ENCODE peak calls at places on chromosomes 12 and 14, in nine cellular contexts. One of them, this sample, is unnamed.

GRCh38 chr12:72815421-72815820 is 543.3 kb downstream of the TRHDE start:
- DNase-seq in 8988T: no peak
- DNase-seq in activated T-cell treated with anti-CD3 and anti-CD28 coated beads, Interleukin-2, amount 50 U/mL, for 48 hours: no peak
- DNase-seq in left kidney: no peak
- DNase-seq in AG10803: no peak
- DNase-seq in cardiac fibroblast: no peak
- DNase-seq in BJ: no peak
- DNase-seq in amygdala: no peak
- DNase-seq in kidney tubule cell: no peak
- DNase-seq in this sample: no peak

GRCh38 chr14:45251912-45252311 is 1.1 kb downstream of the MIS18BP1 start:
- DNase-seq in 8988T: no peak
- DNase-seq in activated T-cell treated with anti-CD3 and anti-CD28 coated beads, Interleukin-2, amount 50 U/mL, for 48 hours: no peak
- DNase-seq in left kidney: peak
- DNase-seq in AG10803: peak
- DNase-seq in cardiac fibroblast: peak
- DNase-seq in BJ: no peak
- DNase-seq in amygdala: no peak
- DNase-seq in kidney tubule cell: peak
- DNase-seq in this sample: no peak

GRCh38 chr12:77888611-77889010 is 57.9 kb downstream of the NAV3 start:
- DNase-seq in 8988T: no peak
- DNase-seq in activated T-cell treated with anti-CD3 and anti-CD28 coated beads, Interleukin-2, amount 50 U/mL, for 48 hours: no peak
- DNase-seq in left kidney: no peak
- DNase-seq in AG10803: peak
- DNase-seq in cardiac fibroblast: peak
- DNase-seq in BJ: no peak
- DNase-seq in amygdala: no peak
- DNase-seq in kidney tubule cell: peak
- DNase-seq in this sample: no peak

GRCh38 chr12:6438345-6438744 is 6.4 kb upstream of the CD27 start:
- DNase-seq in 8988T: no peak
- DNase-seq in activated T-cell treated with anti-CD3 and anti-CD28 coated beads, Interleukin-2, amount 50 U/mL, for 48 hours: peak
- DNase-seq in left kidney: no peak
- DNase-seq in AG10803: no peak
- DNase-seq in cardiac fibroblast: no peak
- DNase-seq in BJ: no peak
- DNase-seq in amygdala: no peak
- DNase-seq in kidney tubule cell: no peak
- DNase-seq in this sample: no peak

GRCh38 chr12:60501124-60501729 is 905.4 kb downstream of the SLC16A7 start:
- DNase-seq in 8988T: no peak
- DNase-seq in activated T-cell treated with anti-CD3 and anti-CD28 coated beads, Interleukin-2, amount 50 U/mL, for 48 hours: no peak
- DNase-seq in left kidney: peak
- DNase-seq in AG10803: peak
- DNase-seq in cardiac fibroblast: peak
- DNase-seq in BJ: no peak
- DNase-seq in amygdala: no peak
- DNase-seq in kidney tubule cell: no peak
- DNase-seq in this sample: no peak

GRCh38 chr12:14395059-14395778 is 29.7 kb downstream of the ATF7IP start:
- DNase-seq in 8988T: no peak
- DNase-seq in activated T-cell treated with anti-CD3 and anti-CD28 coated beads, Interleukin-2, amount 50 U/mL, for 48 hours: no peak
- DNase-seq in left kidney: no peak
- DNase-seq in AG10803: no peak
- DNase-seq in cardiac fibroblast: no peak
- DNase-seq in BJ: no peak
- DNase-seq in amygdala: no peak
- DNase-seq in kidney tubule cell: no peak
- DNase-seq in this sample: no peak

GRCh38 chr14:32460267-32460666 is 131.2 kb downstream of the AKAP6 start:
- DNase-seq in 8988T: no peak
- DNase-seq in activated T-cell treated with anti-CD3 and anti-CD28 coated beads, Interleukin-2, amount 50 U/mL, for 48 hours: no peak
- DNase-seq in left kidney: no peak
- DNase-seq in AG10803: no peak
- DNase-seq in cardiac fibroblast: no peak
- DNase-seq in BJ: no peak
- DNase-seq in amygdala: no peak
- DNase-seq in kidney tubule cell: no peak
- DNase-seq in this sample: no peak

GRCh38 chr14:81437226-81437625 is 37.1 kb upstream of the STON2 start:
- DNase-seq in 8988T: no peak
- DNase-seq in activated T-cell treated with anti-CD3 and anti-CD28 coated beads, Interleukin-2, amount 50 U/mL, for 48 hours: no peak
- DNase-seq in left kidney: peak
- DNase-seq in AG10803: no peak
- DNase-seq in cardiac fibroblast: no peak
- DNase-seq in BJ: no peak
- DNase-seq in amygdala: no peak
- DNase-seq in kidney tubule cell: no peak
- DNase-seq in this sample: no peak

GRCh38 chr12:4829161-4829792 is 80.4 kb upstream of the KCNA1 start:
- DNase-seq in 8988T: no peak
- DNase-seq in activated T-cell treated with anti-CD3 and anti-CD28 coated beads, Interleukin-2, amount 50 U/mL, for 48 hours: no peak
- DNase-seq in left kidney: no peak
- DNase-seq in AG10803: no peak
- DNase-seq in cardiac fibroblast: no peak
- DNase-seq in BJ: no peak
- DNase-seq in amygdala: no peak
- DNase-seq in kidney tubule cell: no peak
- DNase-seq in this sample: no peak

GRCh38 chr14:91882369-91882768 is 15.0 kb upstream of the TC2N start:
- DNase-seq in 8988T: no peak
- DNase-seq in activated T-cell treated with anti-CD3 and anti-CD28 coated beads, Interleukin-2, amount 50 U/mL, for 48 hours: no peak
- DNase-seq in left kidney: peak
- DNase-seq in AG10803: no peak
- DNase-seq in cardiac fibroblast: no peak
- DNase-seq in BJ: no peak
- DNase-seq in amygdala: no peak
- DNase-seq in kidney tubule cell: no peak
- DNase-seq in this sample: no peak

GRCh38 chr14:68846466-68846865 is 53.6 kb upstream of the ZFP36L1 start:
- DNase-seq in 8988T: no peak
- DNase-seq in activated T-cell treated with anti-CD3 and anti-CD28 coated beads, Interleukin-2, amount 50 U/mL, for 48 hours: no peak
- DNase-seq in left kidney: no peak
- DNase-seq in AG10803: no peak
- DNase-seq in cardiac fibroblast: no peak
- DNase-seq in BJ: no peak
- DNase-seq in amygdala: no peak
- DNase-seq in kidney tubule cell: peak
- DNase-seq in this sample: no peak

GRCh38 chr14:100239200-100239839 is 376 bp downstream of the YY1 start:
- DNase-seq in 8988T: no peak
- DNase-seq in activated T-cell treated with anti-CD3 and anti-CD28 coated beads, Interleukin-2, amount 50 U/mL, for 48 hours: peak
- DNase-seq in left kidney: no peak
- DNase-seq in AG10803: no peak
- DNase-seq in cardiac fibroblast: no peak
- DNase-seq in BJ: no peak
- DNase-seq in amygdala: no peak
- DNase-seq in kidney tubule cell: no peak
- DNase-seq in this sample: no peak

GRCh38 chr14:55220230-55220629 is 28.8 kb upstream of the DLGAP5 start:
- DNase-seq in 8988T: no peak
- DNase-seq in activated T-cell treated with anti-CD3 and anti-CD28 coated beads, Interleukin-2, amount 50 U/mL, for 48 hours: no peak
- DNase-seq in left kidney: no peak
- DNase-seq in AG10803: no peak
- DNase-seq in cardiac fibroblast: peak
- DNase-seq in BJ: no peak
- DNase-seq in amygdala: no peak
- DNase-seq in kidney tubule cell: peak
- DNase-seq in this sample: no peak

GRCh38 chr12:53777412-53777811 is 25.6 kb upstream of the CISTR start:
- DNase-seq in 8988T: no peak
- DNase-seq in activated T-cell treated with anti-CD3 and anti-CD28 coated beads, Interleukin-2, amount 50 U/mL, for 48 hours: no peak
- DNase-seq in left kidney: no peak
- DNase-seq in AG10803: no peak
- DNase-seq in cardiac fibroblast: no peak
- DNase-seq in BJ: no peak
- DNase-seq in amygdala: no peak
- DNase-seq in kidney tubule cell: no peak
- DNase-seq in this sample: no peak

GRCh38 chr14:104844306-104845032 is 20.6 kb upstream of the CEP170B start:
- DNase-seq in 8988T: no peak
- DNase-seq in activated T-cell treated with anti-CD3 and anti-CD28 coated beads, Interleukin-2, amount 50 U/mL, for 48 hours: no peak
- DNase-seq in left kidney: peak
- DNase-seq in AG10803: no peak
- DNase-seq in cardiac fibroblast: no peak
- DNase-seq in BJ: no peak
- DNase-seq in amygdala: no peak
- DNase-seq in kidney tubule cell: peak
- DNase-seq in this sample: no peak

GRCh38 chr14:95026851-95027463 is 130.4 kb downstream of the DICER1 start:
- DNase-seq in 8988T: no peak
- DNase-seq in activated T-cell treated with anti-CD3 and anti-CD28 coated beads, Interleukin-2, amount 50 U/mL, for 48 hours: no peak
- DNase-seq in left kidney: no peak
- DNase-seq in AG10803: no peak
- DNase-seq in cardiac fibroblast: no peak
- DNase-seq in BJ: no peak
- DNase-seq in amygdala: no peak
- DNase-seq in kidney tubule cell: peak
- DNase-seq in this sample: no peak

GRCh38 chr12:98253207-98253606 is 262.2 kb upstream of the TMPO start:
- DNase-seq in 8988T: no peak
- DNase-seq in activated T-cell treated with anti-CD3 and anti-CD28 coated beads, Interleukin-2, amount 50 U/mL, for 48 hours: no peak
- DNase-seq in left kidney: peak
- DNase-seq in AG10803: no peak
- DNase-seq in cardiac fibroblast: no peak
- DNase-seq in BJ: no peak
- DNase-seq in amygdala: no peak
- DNase-seq in kidney tubule cell: no peak
- DNase-seq in this sample: no peak

GRCh38 chr14:102437997-102438922 is 71.3 kb downstream of the ANKRD9 start:
- DNase-seq in 8988T: peak
- DNase-seq in activated T-cell treated with anti-CD3 and anti-CD28 coated beads, Interleukin-2, amount 50 U/mL, for 48 hours: peak
- DNase-seq in left kidney: peak
- DNase-seq in AG10803: peak
- DNase-seq in cardiac fibroblast: peak
- DNase-seq in BJ: peak
- DNase-seq in amygdala: peak
- DNase-seq in kidney tubule cell: peak
- DNase-seq in this sample: peak

GRCh38 chr12:103671367-103671766 is 84.3 kb downstream of the STAB2 start:
- DNase-seq in 8988T: no peak
- DNase-seq in activated T-cell treated with anti-CD3 and anti-CD28 coated beads, Interleukin-2, amount 50 U/mL, for 48 hours: no peak
- DNase-seq in left kidney: no peak
- DNase-seq in AG10803: no peak
- DNase-seq in cardiac fibroblast: no peak
- DNase-seq in BJ: no peak
- DNase-seq in amygdala: no peak
- DNase-seq in kidney tubule cell: no peak
- DNase-seq in this sample: no peak

GRCh38 chr14:89304972-89305703 is 111.9 kb downstream of the FOXN3 start:
- DNase-seq in 8988T: no peak
- DNase-seq in activated T-cell treated with anti-CD3 and anti-CD28 coated beads, Interleukin-2, amount 50 U/mL, for 48 hours: peak
- DNase-seq in left kidney: peak
- DNase-seq in AG10803: peak
- DNase-seq in cardiac fibroblast: peak
- DNase-seq in BJ: no peak
- DNase-seq in amygdala: no peak
- DNase-seq in kidney tubule cell: peak
- DNase-seq in this sample: no peak

GRCh38 chr14:24092110-24092959 is 1.8 kb upstream of the PCK2 start:
- DNase-seq in 8988T: no peak
- DNase-seq in activated T-cell treated with anti-CD3 and anti-CD28 coated beads, Interleukin-2, amount 50 U/mL, for 48 hours: no peak
- DNase-seq in left kidney: no peak
- DNase-seq in AG10803: peak
- DNase-seq in cardiac fibroblast: no peak
- DNase-seq in BJ: no peak
- DNase-seq in amygdala: no peak
- DNase-seq in kidney tubule cell: no peak
- DNase-seq in this sample: no peak

GRCh38 chr12:20832911-20833310 is 22.4 kb downstream of the SLCO1B3 start:
- DNase-seq in 8988T: no peak
- DNase-seq in activated T-cell treated with anti-CD3 and anti-CD28 coated beads, Interleukin-2, amount 50 U/mL, for 48 hours: no peak
- DNase-seq in left kidney: no peak
- DNase-seq in AG10803: no peak
- DNase-seq in cardiac fibroblast: no peak
- DNase-seq in BJ: no peak
- DNase-seq in amygdala: no peak
- DNase-seq in kidney tubule cell: no peak
- DNase-seq in this sample: no peak

GRCh38 chr12:93419388-93420034 is 22.2 kb downstream of the UBE2N start:
- DNase-seq in 8988T: peak
- DNase-seq in activated T-cell treated with anti-CD3 and anti-CD28 coated beads, Interleukin-2, amount 50 U/mL, for 48 hours: no peak
- DNase-seq in left kidney: peak
- DNase-seq in AG10803: peak
- DNase-seq in cardiac fibroblast: peak
- DNase-seq in BJ: peak
- DNase-seq in amygdala: no peak
- DNase-seq in kidney tubule cell: peak
- DNase-seq in this sample: no peak

GRCh38 chr12:50751921-50752721 is 11.8 kb upstream of the ATF1 start:
- DNase-seq in 8988T: no peak
- DNase-seq in activated T-cell treated with anti-CD3 and anti-CD28 coated beads, Interleukin-2, amount 50 U/mL, for 48 hours: no peak
- DNase-seq in left kidney: no peak
- DNase-seq in AG10803: no peak
- DNase-seq in cardiac fibroblast: peak
- DNase-seq in BJ: no peak
- DNase-seq in amygdala: no peak
- DNase-seq in kidney tubule cell: peak
- DNase-seq in this sample: no peak